ENCODE peak calls at places on chromosomes 12 and 14, in eight cellular contexts. R is mammary epithelial cell; H is thoracic aorta; U is CD4-positive, CD25-positive, alpha-beta regulatory T cell; O is effector memory CD4-positive, alpha-beta T cell; B is ovary; D is neuronal stem cell; C is uterus. E is an unnamed sample.

GRCh38 chr12:124426594-124427550 is 132.0 kb downstream of the RFLNA start:
- DNase-seq in D (no peak), C (peak), U (no peak), H (no peak), B (no peak), R (no peak), O (no peak), E (no peak)

GRCh38 chr14:32826404-32827082 is 112.1 kb upstream of the NPAS3 start:
- DNase-seq in D (no peak), C (no peak), O (no peak), H (no peak), R (no peak), U (no peak), B (no peak), E (no peak)

GRCh38 chr12:104079024-104079423 is 14.7 kb downstream of the HCFC2 start:
- DNase-seq in C (no peak), H (no peak), R (no peak), D (no peak), O (no peak), B (no peak), U (no peak), E (no peak)

GRCh38 chr12:30329281-30329680 is 366.4 kb downstream of the IPO8 start:
- DNase-seq in B (no peak), D (no peak), R (peak), H (no peak), U (no peak), O (no peak), C (no peak), E (no peak)

GRCh38 chr12:22765731-22766130 is 140.8 kb downstream of the ETNK1 start:
- DNase-seq in D (peak), B (no peak), U (no peak), R (no peak), O (no peak), C (no peak), H (no peak), E (no peak)

GRCh38 chr14:68165274-68165843 is 345.8 kb downstream of the RAD51B start:
- DNase-seq in U (no peak), O (no peak), C (no peak), B (no peak), D (no peak), H (no peak), R (no peak), E (no peak)

GRCh38 chr12:71492604-71493003 is 53.0 kb downstream of the LGR5 start:
- DNase-seq in D (no peak), B (no peak), H (no peak), C (no peak), O (no peak), R (no peak), U (no peak), E (no peak)

GRCh38 chr14:95046711-95047681 is 110.3 kb downstream of the DICER1 start:
- DNase-seq in D (no peak), O (no peak), H (no peak), R (no peak), U (no peak), C (peak), B (no peak), E (peak)

GRCh38 chr12:52683575-52684300 is 3.5 kb upstream of the KRT1 start:
- DNase-seq in U (no peak), D (no peak), H (no peak), C (no peak), B (no peak), R (no peak), O (no peak), E (no peak)

GRCh38 chr12:6639151-6639773 is 3.5 kb upstream of the LPAR5 start:
- DNase-seq in D (no peak), O (no peak), R (no peak), H (no peak), B (no peak), U (no peak), C (no peak), E (no peak)

GRCh38 chr12:103824845-103825244 is 16.2 kb downstream of the NT5DC3 start:
- DNase-seq in C (no peak), U (no peak), B (no peak), H (no peak), R (no peak), O (no peak), D (no peak), E (no peak)

GRCh38 chr12:109870648-109871047 is 9.7 kb downstream of the GLTP start:
- DNase-seq in U (no peak), C (no peak), R (peak), O (no peak), B (no peak), H (no peak), D (no peak), E (no peak)

GRCh38 chr14:54935958-54936357 is 33.3 kb upstream of the GCH1 start:
- DNase-seq in D (no peak), U (no peak), H (no peak), C (no peak), B (no peak), R (peak), O (no peak), E (no peak)

GRCh38 chr12:2360630-2361170 is 307.9 kb downstream of the CACNA1C start:
- DNase-seq in R (no peak), D (no peak), O (no peak), H (no peak), B (no peak), U (no peak), C (no peak), E (peak)

GRCh38 chr12:2363836-2364565 is 311.2 kb downstream of the CACNA1C start:
- DNase-seq in O (no peak), D (no peak), R (no peak), C (no peak), H (no peak), B (no peak), U (no peak), E (peak)

GRCh38 chr12:2358986-2359658 is 306.3 kb downstream of the CACNA1C start:
- DNase-seq in D (no peak), O (no peak), U (no peak), H (no peak), B (no peak), R (peak), C (no peak), E (peak)

GRCh38 chr12:2359725-2360629 is 307.2 kb downstream of the CACNA1C start:
- DNase-seq in R (no peak), D (no peak), H (no peak), C (no peak), O (no peak), U (no peak), B (no peak), E (peak)

DNA sequence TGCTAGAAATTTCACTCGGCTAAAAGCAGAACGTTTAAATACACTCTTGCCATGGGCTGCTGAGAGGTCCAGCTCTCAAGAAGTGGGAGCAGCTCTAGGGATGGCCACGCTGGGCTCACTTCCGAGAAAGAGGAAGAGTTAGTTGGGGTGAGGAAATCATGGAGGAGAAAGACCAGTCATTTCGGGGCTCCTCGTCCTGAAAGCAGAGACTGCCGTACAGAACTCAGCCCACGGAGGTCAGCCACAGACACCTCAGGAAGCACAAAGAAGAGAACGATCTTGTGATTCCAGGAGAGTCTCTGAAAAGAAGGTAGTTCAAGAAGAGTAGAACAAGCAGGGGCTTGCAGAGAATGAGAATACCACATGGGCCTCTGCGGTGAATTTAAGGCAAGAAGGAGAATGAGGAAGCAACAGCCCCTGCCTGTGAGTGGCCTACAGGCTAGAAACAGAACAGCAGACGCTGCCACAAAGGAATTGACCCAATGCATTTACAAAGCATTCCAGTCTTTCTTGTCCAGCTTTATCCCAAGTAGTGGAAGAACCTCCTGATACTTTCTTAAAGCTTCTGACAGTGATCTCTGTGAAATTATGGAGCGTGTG is 311.9 kb downstream of the CACNA1C start:
- DNase-seq in R (peak), U (no peak), D (no peak), H (no peak), B (no peak), C (no peak), O (no peak), E (peak)
- H3K27ac ChIP-seq in R (no peak), U (no peak), D (no peak), H (no peak), B (no peak), C (no peak), O (no peak), E (no peak)

GRCh38 chr14:85531141-85531593 is 1.2 kb downstream of the FLRT2 start:
- DNase-seq in R (peak), C (peak), U (no peak), D (peak), H (no peak), O (no peak), B (peak), E (peak)

GRCh38 chr14:85531594-85532391 is 1.8 kb downstream of the FLRT2 start:
- DNase-seq in H (no peak), O (no peak), U (peak), C (peak), B (peak), D (peak), R (peak), E (no peak)

GRCh38 chr14:85532981-85533820 is 3.3 kb downstream of the FLRT2 start:
- DNase-seq in C (peak), B (peak), O (no peak), D (peak), R (peak), H (no peak), U (no peak), E (peak)

GRCh38 chr14:85533821-85534271 is 3.9 kb downstream of the FLRT2 start:
- DNase-seq in D (no peak), O (no peak), H (no peak), C (peak), R (peak), B (peak), U (no peak), E (no peak)

DNA sequence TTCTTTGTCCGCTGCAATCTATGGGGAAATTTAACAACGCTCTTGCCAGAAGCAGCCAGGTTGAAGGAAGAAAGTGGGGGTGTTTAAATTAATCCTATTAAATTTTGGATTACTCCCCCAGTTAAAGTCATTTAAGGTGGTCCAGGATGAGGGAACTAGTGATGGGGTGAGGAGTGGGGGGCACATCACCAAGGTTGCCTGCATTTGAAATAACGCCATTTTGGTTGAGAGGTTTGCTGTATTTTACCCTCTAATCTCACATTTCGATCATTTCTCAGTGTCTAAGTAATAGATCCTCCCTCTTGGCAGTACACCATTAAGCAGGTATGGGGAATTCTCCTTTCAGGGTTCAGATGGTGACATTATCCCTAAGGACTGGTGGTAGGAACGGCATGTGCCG is 2.6 kb downstream of the FLRT2 start:
- DNase-seq in C (no peak), B (no peak), U (no peak), H (no peak), R (no peak), O (no peak), D (no peak), E (no peak)
- H3K4me3 ChIP-seq in C (peak), B (peak), U (no peak), H (peak), R (peak), O (no peak), D (peak), E (peak)

DNA sequence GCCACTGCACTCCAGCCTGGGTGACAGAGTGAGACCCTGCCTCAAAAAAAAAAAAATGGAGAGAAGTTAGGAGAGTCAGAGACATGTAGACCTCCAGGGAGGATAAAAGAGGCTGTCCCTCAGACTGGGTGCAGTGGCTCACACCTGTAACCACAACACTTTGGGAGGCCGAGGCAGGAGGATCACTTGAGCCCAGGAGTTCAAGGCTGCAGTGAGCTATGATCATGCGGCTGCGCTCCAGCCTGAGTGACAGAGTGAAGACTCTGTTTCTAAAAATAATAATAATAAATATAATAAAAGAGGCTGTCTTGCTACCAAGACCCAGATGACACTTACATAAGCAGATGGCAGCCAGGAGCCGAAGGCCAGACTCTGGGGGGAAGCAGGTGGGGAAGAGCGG is 18.5 kb downstream of the SLC7A8 start:
- DNase-seq in D (no peak), C (no peak), R (no peak), U (no peak), H (no peak), O (no peak), B (no peak), E (no peak)
- H3K27ac ChIP-seq in D (no peak), C (no peak), R (no peak), U (no peak), H (no peak), O (no peak), B (no peak), E (no peak)

GRCh38 chr14:98708555-98708954 is 563.4 kb downstream of the BCL11B start:
- DNase-seq in C (no peak), B (no peak), H (no peak), D (no peak), O (no peak), U (no peak), R (no peak), E (no peak)

GRCh38 chr14:98715054-98715453 is 556.9 kb downstream of the BCL11B start:
- DNase-seq in B (no peak), U (no peak), H (no peak), R (no peak), C (no peak), O (no peak), D (no peak), E (no peak)

GRCh38 chr14:98707522-98707921 is 564.5 kb downstream of the BCL11B start:
- DNase-seq in R (no peak), D (no peak), O (no peak), U (no peak), C (no peak), B (no peak), H (no peak), E (no peak)

GRCh38 chr14:98714604-98715003 is 557.4 kb downstream of the BCL11B start:
- DNase-seq in D (no peak), B (no peak), R (no peak), U (no peak), O (no peak), C (no peak), H (no peak), E (no peak)

DNA sequence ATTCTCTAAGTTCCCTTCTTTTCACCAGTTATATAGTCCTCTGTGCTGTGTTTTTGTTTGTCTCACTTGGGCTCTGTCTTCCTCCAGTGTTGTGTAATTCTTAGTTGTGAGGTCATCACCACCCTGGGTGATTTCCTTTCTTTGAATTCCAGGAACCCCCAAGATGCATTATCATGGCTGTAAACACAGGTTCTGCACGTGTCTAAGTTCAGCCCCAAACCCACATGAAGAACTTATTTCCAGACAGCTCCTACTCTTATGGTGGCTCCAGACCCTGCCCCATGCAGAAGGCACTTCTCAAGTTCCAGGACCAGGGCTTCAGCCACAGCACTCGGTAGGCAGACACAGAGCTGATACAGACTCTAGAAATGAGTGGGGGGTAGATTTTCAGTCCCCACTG is 560.5 kb downstream of the BCL11B start:
- DNase-seq in R (no peak), U (peak), C (no peak), B (no peak), D (no peak), H (no peak), O (no peak), E (no peak)
- H3K4me3 ChIP-seq in R (no peak), U (no peak), C (no peak), B (no peak), D (no peak), H (no peak), O (no peak), E (no peak)

GRCh38 chr12:19199322-19199721 is 69.8 kb downstream of the PLEKHA5 start:
- DNase-seq in B (no peak), R (no peak), D (no peak), H (no peak), C (no peak), O (no peak), U (no peak), E (no peak)

GRCh38 chr12:19200261-19200660 is 70.7 kb downstream of the PLEKHA5 start:
- DNase-seq in D (no peak), H (no peak), O (no peak), B (no peak), R (peak), U (no peak), C (no peak), E (no peak)

GRCh38 chr12:19194963-19195362 is 65.4 kb downstream of the PLEKHA5 start:
- DNase-seq in U (no peak), H (no peak), D (no peak), B (no peak), R (no peak), C (no peak), O (no peak), E (no peak)

GRCh38 chr12:19198272-19198671 is 68.7 kb downstream of the PLEKHA5 start:
- DNase-seq in R (peak), O (no peak), H (no peak), U (no peak), C (no peak), D (no peak), B (no peak), E (no peak)

GRCh38 chr12:19196959-19197630 is 67.6 kb downstream of the PLEKHA5 start:
- DNase-seq in R (no peak), C (no peak), B (no peak), D (no peak), U (no peak), O (no peak), H (no peak), E (no peak)
- H3K27ac ChIP-seq in R (no peak), C (no peak), B (no peak), D (no peak), U (no peak), O (no peak), H (no peak), E (no peak)